ENCODE peak calls at places on chromosomes 16 and 17, in four cellular contexts. One of them, this sample, is unnamed.

GRCh38 chr17:59329558-59330313 is 1.7 kb upstream of the YPEL2 start:
- DNase-seq in HepG2: peak; percentile 85
- DNase-seq in GM12878: peak; percentile 43
- DNase-seq in HCT116: peak; percentile 62
- DNase-seq in this sample: peak; percentile 51

GRCh38 chr17:4530799-4531730 is 24.1 kb downstream of the MYBBP1A start:
- DNase-seq in GM12878: no peak
- DNase-seq in HCT116: no peak
- DNase-seq in HepG2: no peak
- DNase-seq in this sample: no peak

GRCh38 chr16:67537270-67537635 is 8.6 kb downstream of the RIPOR1 start:
- DNase-seq in HCT116: no peak
- DNase-seq in GM12878: no peak
- DNase-seq in HepG2: no peak
- DNase-seq in this sample: no peak

GRCh38 chr17:46154151-46154816 is 38.9 kb downstream of the KANSL1 start:
- DNase-seq in HepG2: no peak
- DNase-seq in GM12878: no peak
- DNase-seq in HCT116: no peak
- DNase-seq in this sample: no peak

GRCh38 chr16:68802190-68802589 is 41.1 kb upstream of the TANGO6 start:
- DNase-seq in GM12878: no peak
- DNase-seq in HepG2: no peak
- DNase-seq in HCT116: no peak
- DNase-seq in this sample: no peak

GRCh38 chr16:27315333-27316037 is 1.7 kb downstream of the IL4R start:
- DNase-seq in GM12878: no peak
- DNase-seq in HCT116: peak; percentile 43
- DNase-seq in HepG2: peak; percentile 81
- DNase-seq in this sample: no peak

GRCh38 chr16:15434079-15434424 is 336 bp upstream of the BMERB1 start:
- DNase-seq in GM12878: no peak
- DNase-seq in HCT116: no peak
- DNase-seq in HepG2: no peak
- DNase-seq in this sample: no peak

GRCh38 chr17:17416400-17417360 is 60.1 kb upstream of the MED9 start:
- DNase-seq in HepG2: peak; percentile 92
- DNase-seq in HCT116: no peak
- DNase-seq in GM12878: no peak
- DNase-seq in this sample: no peak

GRCh38 chr16:69423189-69423588 is 1.2 kb upstream of the CYB5B start:
- DNase-seq in HepG2: no peak
- DNase-seq in GM12878: no peak
- DNase-seq in HCT116: no peak
- DNase-seq in this sample: no peak

GRCh38 chr16:4510747-4511426 is 27.7 kb downstream of the CDIP1 start:
- DNase-seq in GM12878: no peak
- DNase-seq in HCT116: no peak
- DNase-seq in HepG2: no peak
- DNase-seq in this sample: no peak

GRCh38 chr17:73068322-73069153 is 23.9 kb downstream of the SLC39A11 start:
- DNase-seq in HCT116: no peak
- DNase-seq in GM12878: no peak
- DNase-seq in HepG2: peak; percentile 99
- DNase-seq in this sample: no peak

GRCh38 chr16:303760-304505 is 21.0 kb downstream of the PDIA2 start:
- DNase-seq in HepG2: no peak
- DNase-seq in HCT116: no peak
- DNase-seq in GM12878: no peak
- DNase-seq in this sample: no peak

GRCh38 chr16:70576431-70577255 is 53.0 kb downstream of the SF3B3 start:
- DNase-seq in HCT116: no peak
- DNase-seq in HepG2: peak; percentile 28
- DNase-seq in GM12878: peak; percentile 62
- DNase-seq in this sample: no peak

GRCh38 chr16:69217433-69217832 is 30.5 kb downstream of the SNTB2 start:
- DNase-seq in HepG2: peak; percentile 42
- DNase-seq in HCT116: no peak
- DNase-seq in GM12878: no peak
- DNase-seq in this sample: no peak

GRCh38 chr17:21174186-21174585 is 39.8 kb downstream of the TMEM11 start:
- DNase-seq in HCT116: no peak
- DNase-seq in HepG2: no peak
- DNase-seq in GM12878: no peak
- DNase-seq in this sample: no peak

GRCh38 chr16:2857451-2858244 is at the start of gene PRSS22:
- DNase-seq in HepG2: no peak
- DNase-seq in HCT116: no peak
- DNase-seq in GM12878: no peak
- DNase-seq in this sample: no peak

GRCh38 chr17:50452627-50453300 is 15.9 kb downstream of the CHAD start:
- DNase-seq in HCT116: no peak
- DNase-seq in GM12878: peak; percentile 8
- DNase-seq in HepG2: no peak
- DNase-seq in this sample: no peak

GRCh38 chr17:80919331-80920284 is 72.0 kb upstream of the CHMP6 start:
- DNase-seq in HCT116: no peak
- DNase-seq in GM12878: no peak
- DNase-seq in HepG2: no peak
- DNase-seq in this sample: no peak

GRCh38 chr17:79991924-79992656 is 43.6 kb downstream of the TBC1D16 start:
- DNase-seq in GM12878: no peak
- DNase-seq in HCT116: no peak
- DNase-seq in HepG2: peak; percentile 91
- DNase-seq in this sample: no peak

GRCh38 chr17:72560303-72561247 is 439.8 kb downstream of the SOX9 start:
- DNase-seq in HCT116: peak; percentile 61
- DNase-seq in HepG2: peak; percentile 68
- DNase-seq in GM12878: no peak
- DNase-seq in this sample: no peak

GRCh38 chr17:64150237-64151015 is 20.5 kb upstream of the ERN1 start:
- DNase-seq in HCT116: no peak
- DNase-seq in GM12878: no peak
- DNase-seq in HepG2: peak; percentile 99
- DNase-seq in this sample: no peak

GRCh38 chr17:67671492-67671891 is 46.2 kb upstream of the NOL11 start:
- DNase-seq in HepG2: no peak
- DNase-seq in GM12878: no peak
- DNase-seq in HCT116: no peak
- DNase-seq in this sample: no peak

GRCh38 chr17:27579897-27580321 is 51.1 kb upstream of the LGALS9 start:
- DNase-seq in HCT116: no peak
- DNase-seq in HepG2: no peak
- DNase-seq in GM12878: no peak
- DNase-seq in this sample: no peak

GRCh38 chr17:27514595-27515413 is 58.6 kb downstream of the KSR1 start:
- DNase-seq in GM12878: no peak
- DNase-seq in HepG2: no peak
- DNase-seq in HCT116: no peak
- DNase-seq in this sample: no peak

GRCh38 chr17:413016-413350 is 60.4 kb upstream of the RPH3AL start:
- DNase-seq in GM12878: no peak
- DNase-seq in HepG2: no peak
- DNase-seq in HCT116: no peak
- DNase-seq in this sample: no peak

GRCh38 chr16:20792216-20792615 is 14.1 kb downstream of the ERI2 start:
- DNase-seq in HepG2: no peak
- DNase-seq in HCT116: no peak
- DNase-seq in GM12878: no peak
- DNase-seq in this sample: no peak

GRCh38 chr16:24775455-24775854 is 46.0 kb downstream of the TNRC6A start:
- DNase-seq in GM12878: no peak
- DNase-seq in HCT116: no peak
- DNase-seq in HepG2: no peak
- DNase-seq in this sample: no peak

GRCh38 chr16:1123525-1124230 is 27.6 kb upstream of the C1QTNF8 start:
- DNase-seq in HCT116: no peak
- DNase-seq in GM12878: no peak
- DNase-seq in HepG2: no peak
- DNase-seq in this sample: no peak

GRCh38 chr17:39663688-39664580 is 1.2 kb upstream of the TCAP start:
- DNase-seq in GM12878: no peak
- DNase-seq in HCT116: peak; percentile 35
- DNase-seq in HepG2: peak; percentile 50
- DNase-seq in this sample: no peak

GRCh38 chr17:39665642-39666221 is 583 bp downstream of the TCAP start:
- DNase-seq in GM12878: no peak
- DNase-seq in HCT116: no peak
- DNase-seq in HepG2: no peak
- DNase-seq in this sample: no peak

GRCh38 chr17:39663340-39663687 is 1.8 kb upstream of the TCAP start:
- DNase-seq in HepG2: no peak
- DNase-seq in HCT116: no peak
- DNase-seq in GM12878: no peak
- DNase-seq in this sample: no peak

GRCh38 chr17:39666231-39666600 is 1.1 kb downstream of the TCAP start:
- DNase-seq in GM12878: no peak
- DNase-seq in HepG2: no peak
- DNase-seq in HCT116: no peak
- DNase-seq in this sample: no peak

GRCh38 chr17:39664581-39665561 is at the start of gene TCAP:
- DNase-seq in GM12878: no peak
- DNase-seq in HepG2: no peak
- DNase-seq in HCT116: no peak
- DNase-seq in this sample: no peak
- H3K4me1 ChIP-seq in GM12878: no peaks in the 10 kb centered on the region
- H3K4me1 ChIP-seq in HepG2: peaks cover 55% of the 10 kb centered on the region
- H3K4me1 ChIP-seq in HCT116: peaks cover 37% of the 10 kb centered on the region
- H3K4me1 ChIP-seq in this sample: peaks cover 39% of the 10 kb centered on the region

GRCh38 chr17:2691965-2692780 is 19.4 kb downstream of the CLUH start:
- DNase-seq in HCT116: no peak
- DNase-seq in GM12878: no peak
- DNase-seq in HepG2: no peak
- DNase-seq in this sample: no peak
- TF ChIP-seq ZNF274 in HCT116: no peak
- TF ChIP-seq ZNF274 in GM12878: no peak
- TF ChIP-seq ZNF274 in HepG2: no peak
- TF ChIP-seq ZNF274 in this sample: no peak

DNA sequence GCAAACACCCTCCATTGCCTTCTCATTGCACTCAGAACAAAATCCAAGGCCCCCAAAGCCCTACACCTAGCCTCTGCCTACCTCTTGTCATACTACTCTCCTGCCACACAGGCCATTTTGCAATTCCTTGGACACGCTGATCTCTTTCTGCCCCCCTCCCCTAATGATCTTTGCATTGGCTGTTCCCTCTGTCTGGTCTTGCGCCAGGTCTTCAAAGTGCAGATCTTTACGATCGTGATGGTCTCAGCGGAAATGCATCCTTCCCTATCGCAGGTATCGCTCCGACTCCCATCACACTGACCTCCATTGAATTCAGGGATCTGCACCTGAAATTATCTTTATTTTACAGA is 777 bp upstream of the MOSMO start:
- DNase-seq in HepG2: no peak
- DNase-seq in HCT116: no peak
- DNase-seq in GM12878: no peak
- DNase-seq in this sample: no peak
- H3K4me1 ChIP-seq in HepG2: peaks cover 53% of the 10 kb centered on the region
- H3K4me1 ChIP-seq in HCT116: peaks cover 44% of the 10 kb centered on the region
- H3K4me1 ChIP-seq in GM12878: peaks cover 14% of the 10 kb centered on the region
- H3K4me1 ChIP-seq in this sample: peaks cover 4% of the 10 kb centered on the region

GRCh38 chr16:57021693-57022092 is 32.3 kb downstream of the NLRC5 start:
- DNase-seq in GM12878: no peak
- DNase-seq in HCT116: no peak
- DNase-seq in HepG2: no peak
- DNase-seq in this sample: no peak

GRCh38 chr16:57022445-57022844 is 33.1 kb downstream of the NLRC5 start:
- DNase-seq in HCT116: no peak
- DNase-seq in GM12878: no peak
- DNase-seq in HepG2: no peak
- DNase-seq in this sample: no peak

GRCh38 chr16:57025941-57026777 is 36.8 kb downstream of the NLRC5 start:
- DNase-seq in HCT116: no peak
- DNase-seq in HepG2: no peak
- DNase-seq in GM12878: no peak
- DNase-seq in this sample: no peak

GRCh38 chr16:57024894-57025680 is 35.7 kb downstream of the NLRC5 start:
- DNase-seq in HCT116: no peak
- DNase-seq in HepG2: no peak
- DNase-seq in GM12878: no peak
- DNase-seq in this sample: no peak

DNA sequence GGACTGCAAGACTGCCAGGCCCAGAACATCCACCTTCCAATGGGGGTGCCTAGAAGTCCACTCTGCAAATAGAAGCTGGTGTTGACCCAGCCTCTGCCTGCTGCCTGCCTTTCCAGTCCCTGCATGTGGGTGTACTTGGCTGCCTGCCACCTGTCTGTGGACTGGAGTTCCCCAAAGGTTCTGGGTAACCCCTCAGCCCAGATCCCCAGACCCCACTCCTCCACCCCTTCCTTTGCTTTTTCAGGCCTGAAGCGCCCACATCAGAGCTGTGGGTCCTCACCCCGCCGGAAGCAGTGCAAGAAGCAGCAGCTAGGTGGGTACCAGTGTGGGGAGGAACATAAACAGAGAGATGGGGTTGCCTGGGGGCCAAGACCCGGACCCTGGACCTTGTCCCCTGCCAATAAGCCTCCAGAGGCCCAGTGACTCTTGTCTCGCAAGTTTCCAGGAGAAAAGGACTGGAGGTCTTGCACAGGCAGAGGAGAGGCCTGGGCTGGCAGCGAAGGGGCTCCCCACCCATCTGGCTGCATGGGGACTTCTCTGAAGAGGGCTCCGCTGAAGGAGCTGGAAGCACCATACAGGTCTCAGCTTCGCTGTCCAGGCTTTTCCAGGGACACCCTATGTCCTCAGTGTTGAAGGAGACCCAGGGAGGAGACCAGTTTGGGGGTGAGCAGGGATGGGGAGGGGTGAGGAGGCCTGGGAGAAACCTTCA is 34.3 kb downstream of the NLRC5 start:
- DNase-seq in GM12878: no peak
- DNase-seq in HCT116: no peak
- DNase-seq in HepG2: no peak
- DNase-seq in this sample: no peak
- TF ChIP-seq ZNF274 in GM12878: no peak
- TF ChIP-seq ZNF274 in HCT116: no peak
- TF ChIP-seq ZNF274 in HepG2: no peak
- TF ChIP-seq ZNF274 in this sample: no peak